ENCODE peak calls at places on chromosomes 3 and 15, in seven cellular contexts. E, C, Y, B, D, T and Q are unnamed samples.

GRCh38 chr3:112293368-112294321 is at the start of gene SLC9C1:
- DNase-seq in E (no peak), C (peak; percentile 86), Y (peak; percentile 41), B (no peak), D (no peak), T (peak; percentile 92), Q (peak; percentile 85)

GRCh38 chr15:56772868-56773639 is 39.7 kb upstream of the ZNF280D start:
- DNase-seq in E (no peak), C (no peak), Y (no peak), B (no peak), D (no peak), T (peak; percentile 65), Q (peak; percentile 67)

GRCh38 chr3:8603115-8603710 is 41.4 kb downstream of the SSUH2 start:
- DNase-seq in E (no peak), C (peak; percentile 5), Y (no peak), B (no peak), D (no peak), T (no peak), Q (no peak)

GRCh38 chr15:70185251-70185711 is 87.6 kb upstream of the TLE3 start:
- DNase-seq in E (no peak), C (no peak), Y (no peak), B (no peak), D (no peak), T (peak; percentile 84), Q (no peak)

GRCh38 chr3:188533172-188533571 is 379.2 kb downstream of the LPP start:
- DNase-seq in E (no peak), C (no peak), Y (no peak), B (no peak), D (no peak), T (no peak), Q (no peak)

GRCh38 chr15:52338891-52339290 is 43.3 kb upstream of the MYO5C start:
- DNase-seq in E (no peak), C (no peak), Y (no peak), B (no peak), D (no peak), T (no peak), Q (no peak)

GRCh38 chr3:45119824-45120614 is 26.2 kb downstream of the CDCP1 start:
- DNase-seq in E (no peak), C (no peak), Y (no peak), B (no peak), D (no peak), T (no peak), Q (no peak)

GRCh38 chr3:27591321-27591711 is 107.1 kb upstream of the SLC4A7 start:
- DNase-seq in E (no peak), C (peak; percentile 90), Y (no peak), B (no peak), D (no peak), T (no peak), Q (peak; percentile 55)

GRCh38 chr3:15272431-15273196 is 59.8 kb downstream of the SH3BP5 start:
- DNase-seq in E (no peak), C (no peak), Y (peak; percentile 10), B (no peak), D (no peak), T (peak; percentile 49), Q (no peak)

GRCh38 chr3:125357837-125358236 is 17.3 kb downstream of the ZNF148 start:
- DNase-seq in E (no peak), C (no peak), Y (peak; percentile 2), B (no peak), D (no peak), T (no peak), Q (no peak)
- H3K4me3 ChIP-seq in E (peak overlapping the region; percentile 61), C (no peak overlapping the region), Y (peak overlapping the region; percentile 51), B (peak overlapping the region; percentile 66), D (peak overlapping the region; percentile 64), T (no peak overlapping the region), Q (peak overlapping the region; percentile 57)

DNA sequence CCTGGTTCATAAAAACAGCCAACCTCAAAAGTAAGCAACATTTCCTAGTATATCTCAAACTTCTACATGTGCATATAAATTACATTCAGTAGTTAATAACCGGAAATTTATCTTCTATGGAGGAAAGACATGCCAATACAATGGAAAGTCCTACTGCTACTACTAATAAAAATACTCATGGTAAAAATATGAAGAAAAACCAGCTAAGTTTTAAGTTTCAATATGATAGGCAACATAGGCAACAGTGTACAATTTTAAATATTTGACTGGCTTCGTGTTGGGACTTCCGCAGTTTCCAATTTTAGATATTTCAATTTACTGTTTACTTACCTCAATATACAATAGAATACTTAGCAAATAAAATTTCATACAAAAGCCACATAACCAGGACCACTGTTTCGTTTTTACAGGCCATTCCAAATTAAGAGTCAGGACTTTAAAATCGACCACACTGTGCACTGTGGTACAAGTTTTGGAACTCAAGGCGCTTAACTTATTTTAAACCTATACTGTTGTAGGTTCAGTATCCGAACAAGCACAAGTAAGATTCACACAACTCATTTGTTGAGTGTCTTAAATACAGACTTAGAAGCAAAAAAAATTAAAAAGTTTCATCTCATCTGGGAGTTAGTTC is 2.9 kb downstream of the NAA50 start:
- DNase-seq in E (no peak), C (no peak), Y (no peak), B (no peak), D (no peak), T (no peak), Q (no peak)
- H3K4me3 ChIP-seq in E (no peak overlapping the region), C (no peak overlapping the region), Y (peak overlapping the region; percentile 18), B (no peak overlapping the region), D (no peak overlapping the region), T (no peak overlapping the region), Q (peak overlapping the region; percentile 82)

GRCh38 chr15:84819291-84819768 is 2.2 kb downstream of the ALPK3 start:
- DNase-seq in E (no peak), C (peak; percentile 25), Y (no peak), B (peak; percentile 69), D (no peak), T (no peak), Q (no peak)

GRCh38 chr15:84816694-84817460 is at the start of gene ALPK3:
- DNase-seq in E (peak; percentile 70), C (peak; percentile 56), Y (no peak), B (peak; percentile 80), D (peak; percentile 62), T (no peak), Q (peak; percentile 19)

GRCh38 chr15:84817461-84818081 is 415 bp downstream of the ALPK3 start:
- DNase-seq in E (no peak), C (peak; percentile 50), Y (no peak), B (no peak), D (no peak), T (no peak), Q (peak; percentile 26)

GRCh38 chr15:84819791-84820190 is 2.6 kb downstream of the ALPK3 start:
- DNase-seq in E (no peak), C (no peak), Y (no peak), B (no peak), D (no peak), T (no peak), Q (no peak)

GRCh38 chr15:84818221-84819131 is 1.3 kb downstream of the ALPK3 start:
- DNase-seq in E (no peak), C (peak; percentile 91), Y (peak; percentile 11), B (no peak), D (no peak), T (peak; percentile 68), Q (peak; percentile 39)
- H3K4me3 ChIP-seq in E (peak overlapping the region; percentile 45), C (peak overlapping the region; percentile 57), Y (no peak overlapping the region), B (peak overlapping the region; percentile 63), D (peak overlapping the region; percentile 67), T (no peak overlapping the region), Q (no peak overlapping the region)

GRCh38 chr3:13462125-13462629 is 17.9 kb upstream of the HDAC11 start:
- DNase-seq in E (no peak), C (no peak), Y (no peak), B (no peak), D (no peak), T (no peak), Q (no peak)
- H3K4me3 ChIP-seq in E (no peak overlapping the region), C (no peak overlapping the region), Y (no peak overlapping the region), B (no peak overlapping the region), D (no peak overlapping the region), T (no peak overlapping the region), Q (no peak overlapping the region)

GRCh38 chr3:149224736-149225594 is 3.3 kb upstream of the CP start:
- DNase-seq in E (no peak), C (peak; percentile 89), Y (no peak), B (no peak), D (no peak), T (peak; percentile 90), Q (peak; percentile 64)
- H3K4me3 ChIP-seq in E (peak overlapping the region; percentile 43), C (peak overlapping the region; percentile 18), Y (peak overlapping the region; percentile 54), B (peak overlapping the region; percentile 37), D (peak overlapping the region; percentile 39), T (peak overlapping the region; percentile 53), Q (peak overlapping the region; percentile 57)

DNA sequence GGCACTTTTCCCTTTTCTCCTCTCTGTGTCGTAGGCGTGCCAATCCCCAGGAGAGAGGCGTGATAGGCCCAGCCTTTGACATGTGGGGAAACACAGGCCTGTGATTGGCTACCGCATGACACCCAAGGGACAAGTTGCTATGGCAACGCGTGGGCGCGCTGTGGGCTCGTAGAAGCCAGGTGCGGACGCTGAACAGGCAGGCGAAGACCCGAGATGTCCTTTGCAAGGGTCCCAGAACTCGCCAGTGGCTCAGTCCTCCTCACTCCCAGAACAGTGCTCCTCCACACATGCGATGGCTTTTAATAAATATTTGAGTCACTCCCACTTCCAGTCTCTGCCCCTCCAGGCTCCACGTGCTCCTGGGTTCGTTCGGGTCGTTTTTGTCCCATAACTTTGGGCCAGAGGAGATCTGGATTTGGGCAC is 4.2 kb downstream of the SLC51B start:
- DNase-seq in E (peak; percentile 95), C (peak; percentile 92), Y (peak; percentile 82), B (peak; percentile 88), D (peak; percentile 72), T (peak; percentile 81), Q (peak; percentile 92)
- H3K4me3 ChIP-seq in E (peak overlapping the region; percentile 41), C (peak overlapping the region; percentile 22), Y (peak overlapping the region; percentile 47), B (peak overlapping the region; percentile 40), D (no peak overlapping the region), T (no peak overlapping the region), Q (no peak overlapping the region)

GRCh38 chr3:26346497-26346896 is 276.1 kb upstream of the LRRC3B start:
- DNase-seq in E (no peak), C (no peak), Y (no peak), B (no peak), D (no peak), T (no peak), Q (no peak)
- H3K4me3 ChIP-seq in E (no peak overlapping the region), C (no peak overlapping the region), Y (no peak overlapping the region), B (no peak overlapping the region), D (no peak overlapping the region), T (no peak overlapping the region), Q (no peak overlapping the region)

GRCh38 chr3:160225181-160226025 is at the start of gene C3orf80:
- DNase-seq in E (peak; percentile 66), C (peak; percentile 57), Y (peak; percentile 20), B (peak; percentile 41), D (no peak), T (peak; percentile 36), Q (peak; percentile 21)

GRCh38 chr3:160226740-160227048 is 1.5 kb downstream of the C3orf80 start:
- DNase-seq in E (no peak), C (no peak), Y (no peak), B (no peak), D (no peak), T (no peak), Q (no peak)

GRCh38 chr3:160226026-160226739 is 961 bp downstream of the C3orf80 start:
- DNase-seq in E (no peak), C (no peak), Y (no peak), B (peak; percentile 13), D (no peak), T (no peak), Q (no peak)

GRCh38 chr3:160224811-160225180 is 426 bp upstream of the C3orf80 start:
- DNase-seq in E (no peak), C (no peak), Y (no peak), B (no peak), D (no peak), T (no peak), Q (no peak)

GRCh38 chr3:160224256-160224655 is 966 bp upstream of the C3orf80 start:
- DNase-seq in E (no peak), C (no peak), Y (no peak), B (no peak), D (no peak), T (no peak), Q (no peak)
- H3K4me3 ChIP-seq in E (no peak overlapping the region), C (no peak overlapping the region), Y (no peak overlapping the region), B (no peak overlapping the region), D (no peak overlapping the region), T (no peak overlapping the region), Q (no peak overlapping the region)